ENCODE peak calls at places on chromosomes 6 and 20, in nine cellular contexts. Y is fibroblast of mammary gland, I is lower leg skin, U is sigmoid colon, X is skeletal muscle cell, M is bronchial epithelial cell, E is small intestine, O is body of pancreas, T is ovary. C is an unnamed sample.

GRCh38 chr20:24605937-24606455 is 136.6 kb downstream of the SYNDIG1 start:
- DNase-seq in Y (no peak), X (peak), T (no peak), I (peak), U (no peak), E (no peak), O (no peak), M (no peak), C (no peak)

GRCh38 chr20:50762435-50763201 is 31.2 kb downstream of the PARD6B start:
- DNase-seq in T (peak), U (peak), Y (peak), I (peak), X (no peak), E (no peak), M (peak), O (peak), C (peak)

GRCh38 chr6:2857580-2858337 is 16.1 kb upstream of the SERPINB1 start:
- DNase-seq in Y (peak), O (no peak), U (no peak), M (no peak), X (no peak), I (no peak), T (peak), E (no peak), C (no peak)

GRCh38 chr6:122033564-122034181 is 365.8 kb upstream of the HSF2 start:
- DNase-seq in Y (peak), M (peak), U (no peak), O (no peak), I (no peak), E (peak), T (no peak), X (no peak), C (no peak)

GRCh38 chr20:25676164-25676809 is 20.4 kb downstream of the ZNF337 start:
- DNase-seq in Y (peak), T (no peak), X (peak), I (no peak), U (no peak), E (no peak), O (no peak), M (peak), C (no peak)

GRCh38 chr6:29631860-29632731 is 887 bp downstream of the GABBR1 start:
- DNase-seq in O (peak), M (no peak), Y (peak), E (no peak), X (peak), U (peak), I (peak), T (peak), C (peak)

GRCh38 chr20:621115-621756 is 11.1 kb upstream of the TCF15 start:
- DNase-seq in T (no peak), U (no peak), O (no peak), E (no peak), Y (peak), M (peak), I (no peak), X (no peak), C (no peak)

GRCh38 chr20:4513720-4514119 is 208.0 kb upstream of the PRND start:
- DNase-seq in O (no peak), M (peak), U (no peak), E (no peak), I (no peak), Y (peak), T (no peak), X (peak), C (no peak)

GRCh38 chr6:29965873-29966601 is 23.7 kb downstream of the HLA-A start:
- DNase-seq in T (peak), O (peak), I (peak), X (no peak), M (peak), Y (peak), E (peak), U (peak), C (peak)

GRCh38 chr6:26215200-26216014 is 128.2 kb downstream of the HFE start:
- DNase-seq in E (peak), X (no peak), I (no peak), U (no peak), T (no peak), O (no peak), M (peak), Y (no peak), C (no peak)

GRCh38 chr20:13101276-13101675 is 92.5 kb downstream of the SPTLC3 start:
- DNase-seq in E (no peak), O (no peak), M (no peak), U (no peak), X (peak), T (no peak), I (no peak), Y (no peak), C (no peak)

DNA sequence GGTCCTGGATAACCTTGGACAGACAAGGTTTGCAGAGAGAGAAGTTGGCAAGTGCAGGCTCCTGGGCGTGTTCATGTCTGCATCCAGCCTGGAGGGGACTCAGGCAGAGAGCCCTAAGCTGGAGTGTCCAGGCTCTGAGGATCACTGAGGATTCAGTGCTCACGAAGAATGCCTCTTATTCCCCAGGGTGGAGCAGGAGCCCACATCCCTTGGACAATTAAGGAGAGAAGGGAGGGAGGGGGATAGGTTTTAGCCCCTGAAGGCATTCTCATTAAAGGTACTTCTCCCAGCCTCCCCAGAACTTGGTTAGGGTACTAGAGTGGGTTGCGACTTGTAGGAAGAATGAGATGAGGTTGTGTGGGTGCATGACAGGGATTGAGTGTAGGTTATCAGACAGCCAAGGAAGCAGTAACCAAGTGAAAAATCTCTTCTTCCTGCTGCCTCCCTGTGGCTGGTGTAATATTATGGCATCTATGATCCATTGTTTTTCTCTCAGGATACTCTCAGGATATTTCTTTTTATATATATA is 680 bp downstream of the HLA-DPB1 start:
- DNase-seq in I (no peak), U (no peak), O (no peak), X (no peak), T (no peak), E (no peak), Y (no peak), M (no peak), C (no peak)
- H3K4me3 ChIP-seq in I (no peak), U (peak), O (no peak), X (no peak), T (peak), E (peak), Y (no peak), M (no peak), C (peak)

DNA sequence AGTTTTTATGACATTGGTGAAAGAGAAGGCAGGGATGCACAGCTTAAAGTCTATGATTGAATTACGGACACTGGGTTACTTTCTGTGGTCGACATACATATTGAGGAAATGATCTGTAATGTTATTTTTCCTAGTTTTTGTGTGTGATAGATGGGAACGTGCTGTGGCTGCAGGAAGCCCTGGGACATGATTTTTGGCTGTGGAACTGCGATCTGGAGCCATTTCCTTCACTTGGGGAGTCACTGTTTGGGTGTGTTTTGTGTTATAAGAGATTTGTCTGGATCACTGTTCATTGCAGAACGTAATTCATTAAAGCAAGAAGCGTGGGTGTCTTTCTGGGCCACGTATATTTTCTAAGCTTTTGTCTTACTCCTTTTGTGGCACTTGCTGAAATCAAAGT is 59.7 kb downstream of the TIAM2 start:
- DNase-seq in E (no peak), M (no peak), Y (no peak), I (no peak), X (no peak), T (no peak), U (no peak), O (no peak), C (no peak)
- H3K4me3 ChIP-seq in E (no peak), M (no peak), Y (no peak), I (no peak), X (no peak), T (no peak), U (no peak), O (no peak), C (no peak)

GRCh38 chr20:32560482-32560988 is 24.6 kb downstream of the NOL4L start:
- DNase-seq in U (no peak), I (no peak), X (no peak), Y (no peak), T (no peak), M (no peak), O (no peak), E (no peak), C (no peak)
- H3K4me3 ChIP-seq in U (no peak), I (no peak), X (no peak), Y (no peak), T (no peak), M (no peak), O (no peak), E (no peak), C (no peak)

GRCh38 chr6:138722425-138723371 is 50.9 kb upstream of the CCDC28A start:
- DNase-seq in E (peak), O (no peak), M (peak), Y (peak), U (no peak), X (peak), I (no peak), T (no peak), C (no peak)

GRCh38 chr6:138716971-138717370 is 56.6 kb upstream of the CCDC28A start:
- DNase-seq in I (no peak), E (no peak), Y (no peak), O (no peak), X (no peak), U (no peak), T (no peak), M (no peak), C (no peak)

GRCh38 chr6:138719011-138719635 is 54.4 kb upstream of the CCDC28A start:
- DNase-seq in T (no peak), M (no peak), Y (peak), O (no peak), I (no peak), U (no peak), E (no peak), X (peak), C (no peak)

GRCh38 chr6:138716017-138716416 is 57.6 kb upstream of the CCDC28A start:
- DNase-seq in U (no peak), Y (no peak), O (no peak), M (no peak), E (no peak), T (no peak), X (no peak), I (no peak), C (no peak)

DNA sequence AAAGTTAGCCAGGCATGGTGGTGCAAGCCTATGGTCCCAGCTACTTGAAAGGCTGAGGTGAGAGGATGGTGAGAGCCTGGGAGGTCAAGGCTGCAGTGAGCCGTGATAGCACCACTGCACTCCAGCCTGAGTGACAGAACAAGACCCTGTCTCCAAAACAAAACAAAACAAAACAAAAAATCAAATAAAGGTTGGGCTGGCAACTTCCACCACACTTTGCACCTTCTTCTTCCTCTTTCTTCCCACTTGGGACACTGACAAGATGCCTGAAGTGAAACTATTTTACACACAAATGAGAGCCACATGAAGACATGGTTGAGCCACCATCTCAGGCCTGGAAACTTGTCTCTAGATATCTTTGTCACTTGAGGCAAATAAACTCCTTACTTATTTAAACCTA is 53.8 kb upstream of the CCDC28A start:
- DNase-seq in M (no peak), Y (no peak), X (no peak), O (no peak), U (no peak), T (no peak), I (no peak), E (no peak), C (no peak)
- H3K4me3 ChIP-seq in M (no peak), Y (no peak), X (no peak), O (no peak), U (no peak), T (no peak), I (no peak), E (no peak), C (no peak)

GRCh38 chr20:53763707-53764415 is 170.2 kb upstream of the ZNF217 start:
- DNase-seq in I (no peak), E (peak), U (no peak), O (peak), T (no peak), X (no peak), Y (peak), M (peak), C (no peak)
- H3K4me3 ChIP-seq in I (no peak), E (no peak), U (no peak), O (no peak), T (no peak), X (no peak), Y (no peak), M (no peak), C (no peak)

C was measured in uterus.